ENCODE peak calls at places on chromosomes 1 and 21, in five cellular contexts. K is central memory CD8-positive, alpha-beta T cell; P is Calu3; W is NCI-H1417; B is heart left ventricle. I is an unnamed sample.

GRCh38 chr1:16091296-16091695 is 17.8 kb upstream of the FAM131C start:
- DNase-seq in P (no peak), W (no peak), K (no peak), B (no peak), I (no peak)

GRCh38 chr1:202709276-202710041 is 795 bp downstream of the SYT2 start:
- DNase-seq in K (no peak), W (no peak), B (no peak), P (no peak), I (no peak)

GRCh38 chr1:59593798-59594790 is 220.7 kb upstream of the HOOK1 start:
- DNase-seq in W (no peak), P (no peak), K (no peak), B (no peak), I (no peak)

GRCh38 chr1:53369034-53369750 is 41.3 kb upstream of the LRP8 start:
- DNase-seq in P (no peak), K (no peak), B (no peak), W (no peak), I (no peak)

GRCh38 chr1:212712451-212713303 is 13.0 kb upstream of the BATF3 start:
- DNase-seq in P (no peak), W (no peak), B (no peak), K (no peak), I (peak; percentile 81)

GRCh38 chr1:1678581-1679380 is 13.8 kb downstream of the SLC35E2B start:
- DNase-seq in P (peak; percentile 12), K (peak; percentile 33), B (no peak), W (no peak), I (no peak)

GRCh38 chr1:11730429-11730861 is 5.5 kb upstream of the AGTRAP start:
- DNase-seq in B (no peak), K (no peak), P (no peak), W (no peak), I (peak; percentile 64)

GRCh38 chr1:91440845-91441244 is 36.2 kb upstream of the HFM1 start:
- DNase-seq in W (no peak), K (no peak), B (no peak), P (no peak), I (peak; percentile 11)

GRCh38 chr21:15667010-15667409 is 62.8 kb upstream of the USP25 start:
- DNase-seq in B (no peak), W (no peak), K (no peak), P (no peak), I (no peak)

GRCh38 chr1:117709398-117709797 is 103.5 kb downstream of the TENT5C start:
- DNase-seq in K (no peak), B (no peak), P (no peak), W (no peak), I (no peak)

GRCh38 chr1:6209661-6210605 is 4.0 kb downstream of the RNF207 start:
- DNase-seq in W (no peak), P (no peak), B (no peak), K (no peak), I (no peak)

GRCh38 chr1:202349263-202349928 is 897 bp downstream of the PPP1R12B start:
- DNase-seq in W (peak; percentile 68), B (no peak), K (no peak), P (no peak), I (peak; percentile 37)

GRCh38 chr1:111515291-111516007 is 12.0 kb upstream of the ADORA3 start:
- DNase-seq in P (no peak), B (peak; percentile 84), K (no peak), W (no peak), I (no peak)

GRCh38 chr21:44943686-44944550 is 4.1 kb downstream of the SLX9 start:
- DNase-seq in K (no peak), P (no peak), B (no peak), W (no peak), I (no peak)

GRCh38 chr21:36203603-36203889 is 46.9 kb downstream of the DOP1B start:
- DNase-seq in W (no peak), B (no peak), P (peak; percentile 49), K (no peak), I (peak; percentile 91)

GRCh38 chr1:19009882-19010321 is 53.4 kb upstream of the IFFO2 start:
- DNase-seq in W (no peak), B (no peak), P (peak; percentile 61), K (no peak), I (peak; percentile 98)

GRCh38 chr1:155174334-155175280 is 958 bp downstream of the TRIM46 start:
- DNase-seq in K (no peak), B (no peak), P (no peak), W (peak; percentile 88), I (no peak)

GRCh38 chr1:202187697-202188407 is 5.7 kb upstream of the LGR6 start:
- DNase-seq in P (no peak), B (no peak), W (no peak), K (no peak), I (no peak)

GRCh38 chr1:90721210-90722194 is 4.4 kb upstream of the BARHL2 start:
- DNase-seq in W (peak; percentile 83), B (no peak), P (peak; percentile 71), K (no peak), I (peak; percentile 63)

GRCh38 chr1:2368053-2368744 is 23.2 kb downstream of the MORN1 start:
- DNase-seq in P (no peak), B (no peak), K (no peak), W (no peak), I (no peak)

GRCh38 chr1:77308889-77309621 is 27.2 kb downstream of the AK5 start:
- DNase-seq in P (no peak), B (no peak), K (no peak), W (no peak), I (no peak)

GRCh38 chr1:942864-943533 is 16.1 kb downstream of the NOC2L start:
- DNase-seq in P (no peak), K (no peak), B (peak; percentile 68), W (no peak), I (no peak)

GRCh38 chr1:29281531-29281930 is 45.2 kb downstream of the PTPRU start:
- DNase-seq in P (no peak), W (no peak), K (no peak), B (no peak), I (no peak)

GRCh38 chr1:208207388-208208131 is 36.6 kb downstream of the PLXNA2 start:
- DNase-seq in B (peak; percentile 66), K (no peak), W (no peak), P (peak; percentile 55), I (peak; percentile 99)

GRCh38 chr1:228737613-228738012 is 2.3 kb downstream of the RHOU start:
- DNase-seq in W (no peak), K (no peak), P (no peak), B (no peak), I (no peak)

GRCh38 chr1:66505671-66506392 is 28.1 kb upstream of the SGIP1 start:
- DNase-seq in P (no peak), W (no peak), B (no peak), K (no peak), I (peak; percentile 60)

GRCh38 chr21:19853709-19854575 is 1144.3 kb upstream of the NCAM2 start:
- DNase-seq in W (peak; percentile 28), B (no peak), K (no peak), P (no peak), I (no peak)

GRCh38 chr21:45845790-45846130 is 135.8 kb upstream of the COL6A1 start:
- DNase-seq in K (no peak), B (no peak), W (no peak), P (no peak), I (no peak)

GRCh38 chr1:204102719-204103118 is 29.8 kb downstream of the SOX13 start:
- DNase-seq in W (no peak), P (peak; percentile 45), K (no peak), B (no peak), I (peak; percentile 58)

GRCh38 chr1:96772349-96772748 is 50.8 kb downstream of the PTBP2 start:
- DNase-seq in W (no peak), K (no peak), P (no peak), B (no peak), I (no peak)

GRCh38 chr1:89633745-89634625 is 1.1 kb downstream of the LRRC8C start:
- DNase-seq in W (no peak), P (peak; percentile 24), K (no peak), B (no peak), I (peak; percentile 30)

GRCh38 chr1:178575611-178576331 is 62.9 kb downstream of the TEX35 start:
- DNase-seq in K (no peak), P (no peak), B (no peak), W (no peak), I (no peak)

GRCh38 chr1:39919545-39919944 is 17.8 kb upstream of the MYCL start:
- DNase-seq in B (peak; percentile 24), W (peak; percentile 75), K (no peak), P (peak; percentile 64), I (peak; percentile 60)

GRCh38 chr1:26291433-26291832 is 11.5 kb downstream of the SH3BGRL3 start:
- DNase-seq in P (no peak), K (no peak), W (no peak), B (no peak), I (no peak)

GRCh38 chr1:159916240-159917051 is 8.9 kb downstream of the TAGLN2 start:
- DNase-seq in W (peak; percentile 61), K (no peak), P (peak; percentile 50), B (no peak), I (peak; percentile 82)

GRCh38 chr21:28133116-28133515 is 859.6 kb downstream of the LTN1 start:
- DNase-seq in B (no peak), W (no peak), P (no peak), K (no peak), I (no peak)

GRCh38 chr1:71222668-71223067 is 141.8 kb upstream of the ZRANB2 start:
- DNase-seq in B (no peak), W (no peak), P (no peak), K (no peak), I (peak; percentile 63)

GRCh38 chr1:223726380-223727001 is 14.2 kb downstream of the CAPN2 start:
- DNase-seq in K (peak; percentile 46), B (peak; percentile 84), P (peak; percentile 85), W (no peak), I (peak; percentile 99)

GRCh38 chr1:169240449-169241242 is 127.0 kb downstream of the NME7 start:
- DNase-seq in B (no peak), W (no peak), P (no peak), K (no peak), I (no peak)

GRCh38 chr1:233357595-233358446 is 30.3 kb downstream of the MAP3K21 start:
- DNase-seq in K (no peak), W (no peak), B (no peak), P (peak; percentile 24), I (peak; percentile 49)